ENCODE peak calls at places on chromosomes 7 and 10, in ten cellular contexts. T is stomach; G is hepatic stellate cell; O is AG04449; K is GM04503; V is myocyte; N is epithelial cell of proximal tubule; D is mucosa of gallbladder; Y is activated T-helper 1 cell treated with anti-CD3 and anti-CD28 coated beads, Interleukin-12 subunit alpha, Interleukin-12 subunit beta, Interleukin-2, Interleukin-4 antibody, amounts not matched to agents 30 ng/mL and 10 ng/mL and 1 ng/mL, durations not matched to agents 14 hours and 24 hours and 36 hours; I is pulmonary artery endothelial cell. E is an unnamed sample.

GRCh38 chr7:100486753-100487446 is 3.2 kb downstream of the NYAP1 start:
- DNase-seq in O (no peak), G (peak), D (no peak), T (no peak), Y (no peak), V (no peak), N (no peak), K (no peak), I (no peak), E (no peak)

GRCh38 chr10:45239642-45240041 is 75.8 kb downstream of the OR13A1 start:
- DNase-seq in N (no peak), D (no peak), V (peak), O (no peak), I (peak), G (peak), T (no peak), Y (no peak), K (peak), E (no peak)

GRCh38 chr7:1234049-1234691 is 1.5 kb downstream of the UNCX start:
- DNase-seq in I (no peak), T (no peak), V (no peak), Y (no peak), K (no peak), O (no peak), D (no peak), G (no peak), N (no peak), E (no peak)

GRCh38 chr7:47512481-47513176 is 69.3 kb downstream of the TNS3 start:
- DNase-seq in G (no peak), O (no peak), N (no peak), I (no peak), D (no peak), V (no peak), Y (no peak), K (no peak), T (no peak), E (no peak)

GRCh38 chr7:74473116-74473515 is 19.4 kb downstream of the GTF2IRD1 start:
- DNase-seq in K (no peak), Y (no peak), O (no peak), T (no peak), D (no peak), N (no peak), G (no peak), I (no peak), V (no peak), E (no peak)

GRCh38 chr7:152144557-152145245 is 119.2 kb downstream of the GALNT11 start:
- DNase-seq in I (no peak), N (no peak), Y (peak), K (no peak), D (no peak), G (no peak), V (no peak), T (no peak), O (no peak), E (no peak)

GRCh38 chr10:120931999-120932398 is 80.8 kb downstream of the WDR11 start:
- DNase-seq in D (peak), T (no peak), I (no peak), G (no peak), V (no peak), K (no peak), O (no peak), N (no peak), Y (no peak), E (no peak)

GRCh38 chr10:103843854-103844567 is 11.4 kb downstream of the SH3PXD2A start:
- DNase-seq in T (peak), N (no peak), O (no peak), Y (no peak), K (no peak), V (peak), D (no peak), G (peak), I (no peak), E (no peak)

GRCh38 chr10:50421026-50421719 is 169.9 kb upstream of the ASAH2 start:
- DNase-seq in N (no peak), G (no peak), Y (peak), I (no peak), T (peak), D (peak), O (no peak), K (no peak), V (peak), E (no peak)

GRCh38 chr10:80413152-80413996 is 5.0 kb downstream of the PRXL2A start:
- DNase-seq in O (peak), I (no peak), V (no peak), T (no peak), N (no peak), K (no peak), G (peak), D (no peak), Y (no peak), E (no peak)

GRCh38 chr7:106772655-106773108 is 92.4 kb upstream of the PIK3CG start:
- DNase-seq in Y (no peak), I (peak), O (no peak), D (no peak), N (peak), G (no peak), V (no peak), K (no peak), T (no peak), E (no peak)

GRCh38 chr7:43824963-43825362 is 44.4 kb downstream of the MRPS24 start:
- DNase-seq in I (no peak), T (no peak), K (no peak), Y (no peak), V (no peak), D (no peak), N (no peak), O (no peak), G (no peak), E (no peak)

GRCh38 chr7:151366141-151366871 is 24.7 kb downstream of the NUB1 start:
- DNase-seq in I (no peak), G (no peak), K (no peak), Y (no peak), D (no peak), N (no peak), O (no peak), V (peak), T (no peak), E (no peak)

GRCh38 chr7:12518920-12519681 is 51.4 kb upstream of the SCIN start:
- DNase-seq in T (no peak), Y (no peak), V (no peak), D (no peak), I (no peak), O (no peak), N (no peak), K (no peak), G (peak), E (no peak)

GRCh38 chr7:78441737-78442136 is 643.2 kb downstream of the PHTF2 start:
- DNase-seq in T (no peak), K (no peak), V (no peak), Y (no peak), I (no peak), N (no peak), D (no peak), O (no peak), G (no peak), E (no peak)

GRCh38 chr10:6579193-6579903 is 728 bp downstream of the PRKCQ start:
- DNase-seq in G (no peak), V (no peak), D (no peak), N (no peak), T (no peak), K (no peak), Y (no peak), O (no peak), I (no peak), E (no peak)

GRCh38 chr7:99019523-99020412 is 124.1 kb downstream of the SMURF1 start:
- DNase-seq in D (no peak), V (no peak), Y (no peak), O (no peak), G (no peak), T (peak), K (no peak), I (no peak), N (no peak), E (no peak)

GRCh38 chr7:150778738-150779301 is 21.3 kb downstream of the TMEM176B start:
- DNase-seq in G (peak), K (no peak), O (no peak), T (peak), I (peak), D (peak), Y (peak), N (no peak), V (peak), E (peak)

GRCh38 chr10:14329609-14330246 is 996 bp downstream of the FRMD4A start:
- DNase-seq in G (no peak), O (no peak), N (no peak), K (no peak), Y (no peak), I (no peak), T (no peak), V (peak), D (no peak), E (no peak)

GRCh38 chr10:70054902-70055301 is 2.3 kb downstream of the MACROH2A2 start:
- DNase-seq in G (no peak), I (no peak), D (no peak), V (no peak), T (no peak), Y (no peak), N (no peak), K (no peak), O (no peak), E (no peak)

GRCh38 chr7:143362126-143362961 is at the start of gene FAM131B:
- DNase-seq in T (no peak), N (no peak), I (no peak), K (no peak), Y (no peak), O (no peak), V (peak), D (no peak), G (peak), E (no peak)

GRCh38 chr7:138662066-138663061 is 38.8 kb downstream of the SVOPL start:
- DNase-seq in G (no peak), Y (no peak), O (no peak), T (no peak), D (no peak), K (no peak), V (no peak), N (no peak), I (no peak), E (no peak)

GRCh38 chr7:129503725-129504124 is 1.4 kb downstream of the SMKR1 start:
- DNase-seq in V (no peak), G (no peak), N (no peak), K (no peak), I (no peak), T (peak), D (no peak), O (no peak), Y (no peak), E (no peak)

GRCh38 chr7:2076649-2077064 is 156.1 kb downstream of the MAD1L1 start:
- DNase-seq in Y (no peak), T (no peak), V (no peak), N (no peak), I (no peak), O (no peak), K (no peak), D (no peak), G (no peak), E (no peak)

GRCh38 chr10:127916826-127917225 is 9.9 kb downstream of the PTPRE start:
- DNase-seq in D (no peak), O (no peak), Y (no peak), I (no peak), G (no peak), T (no peak), K (no peak), N (no peak), V (no peak), E (no peak)

GRCh38 chr7:40826419-40827216 is 691.8 kb downstream of the SUGCT start:
- DNase-seq in K (no peak), N (no peak), T (no peak), I (no peak), V (peak), G (no peak), Y (no peak), D (no peak), O (no peak), E (no peak)

GRCh38 chr10:100391163-100392002 is 44.4 kb downstream of the SCD start:
- DNase-seq in V (no peak), T (no peak), D (no peak), G (no peak), I (no peak), Y (no peak), N (no peak), K (no peak), O (no peak), E (no peak)

GRCh38 chr7:32119790-32120196 is 49.6 kb upstream of the PDE1C start:
- DNase-seq in V (no peak), D (no peak), I (no peak), Y (no peak), K (no peak), N (no peak), T (no peak), G (no peak), O (no peak), E (no peak)

GRCh38 chr7:18895456-18895855 is 222.0 kb downstream of the TWIST1 start:
- DNase-seq in V (peak), G (peak), D (no peak), N (peak), Y (no peak), K (no peak), O (peak), I (peak), T (no peak), E (no peak)